ENCODE peak calls at places on chromosomes 4 and X, in eight cellular contexts. Y is T-helper 17 cell; F is GM03348; E is stimulated activated CD4-positive, alpha-beta T cell treated with anti-CD3 and anti-CD28 coated beads, TNF-alpha, amount 100 ng/mL, for 4 hours; L is GM12878; Q is body of pancreas; J is GM20000; T is right cardiac atrium. G is an unnamed sample.
A peak's percentile ranks its signal among the peaks of the same experiment; 100 is the strongest.

GRCh38 chrX:137194164-137194563 is 160.4 kb upstream of the GPR101 start:
- DNase-seq in Y (no peak), F (peak; percentile 11), E (no peak), L (peak; percentile 1), Q (peak; percentile 40), J (peak; percentile 6), T (no peak), G (no peak)

GRCh38 chrX:122046226-122046625 is 998.8 kb downstream of the GLUD2 start:
- DNase-seq in Y (no peak), F (no peak), E (no peak), L (no peak), Q (no peak), J (no peak), T (no peak), G (peak; percentile 38)

GRCh38 chrX:29071525-29071924 is 484.3 kb downstream of the IL1RAPL1 start:
- DNase-seq in Y (no peak), F (peak; percentile 25), E (no peak), L (no peak), Q (no peak), J (no peak), T (no peak), G (no peak)

GRCh38 chr4:22482250-22483127 is 33.4 kb downstream of the ADGRA3 start:
- DNase-seq in Y (no peak), F (no peak), E (no peak), L (no peak), Q (no peak), J (no peak), T (no peak), G (no peak)

GRCh38 chr4:53026233-53026632 is 164.1 kb downstream of the RASL11B start:
- DNase-seq in Y (no peak), F (no peak), E (no peak), L (no peak), Q (no peak), J (no peak), T (no peak), G (no peak)

GRCh38 chrX:30973784-30974427 is 84.9 kb upstream of the TAB3 start:
- DNase-seq in Y (no peak), F (no peak), E (no peak), L (no peak), Q (no peak), J (no peak), T (no peak), G (no peak)

GRCh38 chr4:32475710-32476109 is 1755.5 kb downstream of the PCDH7 start:
- DNase-seq in Y (no peak), F (no peak), E (no peak), L (no peak), Q (no peak), J (no peak), T (no peak), G (no peak)

GRCh38 chr4:179695175-179695574 is 2252.9 kb upstream of the AGA start:
- DNase-seq in Y (no peak), F (no peak), E (no peak), L (no peak), Q (no peak), J (no peak), T (no peak), G (no peak)

GRCh38 chr4:93828332-93828829 is at the start of gene ATOH1:
- DNase-seq in Y (no peak), F (peak; percentile 42), E (no peak), L (no peak), Q (peak; percentile 46), J (no peak), T (peak; percentile 61), G (no peak)

GRCh38 chrX:21972721-21973120 is 32.2 kb downstream of the SMS start:
- DNase-seq in Y (peak; percentile 32), F (peak; percentile 35), E (no peak), L (no peak), Q (no peak), J (no peak), T (no peak), G (no peak)

GRCh38 chrX:40158036-40158706 is 60.4 kb upstream of the BCOR start:
- DNase-seq in Y (no peak), F (peak; percentile 83), E (no peak), L (no peak), Q (no peak), J (peak; percentile 84), T (peak; percentile 69), G (no peak)

GRCh38 chr4:73676881-73677323 is 56.7 kb upstream of the RASSF6 start:
- DNase-seq in Y (no peak), F (peak; percentile 15), E (no peak), L (peak; percentile 19), Q (no peak), J (no peak), T (peak; percentile 65), G (no peak)